ENCODE peak calls at places on chromosomes 7 and 10, in eight cellular contexts. One of them, this sample, is unnamed.

GRCh38 chr7:143408686-143409551 is at the start of gene EPHA1:
- DNase-seq in NCI-H2029: peak
- DNase-seq in activated T-cell treated with anti-CD3 and anti-CD28 coated beads, Interleukin-2, amount 50 U/mL, for 72 hours: peak
- DNase-seq in testis: no peak
- DNase-seq in amygdala: peak
- DNase-seq in activated naive CD8-positive, alpha-beta T cell treated with anti-CD3 and anti-CD28 coated beads for 36 hours: peak
- DNase-seq in ascending aorta: no peak
- DNase-seq in cardiac muscle cell: no peak
- DNase-seq in this sample: peak

GRCh38 chr10:15313844-15314243 is 57.2 kb downstream of the FAM171A1 start:
- DNase-seq in NCI-H2029: no peak
- DNase-seq in activated T-cell treated with anti-CD3 and anti-CD28 coated beads, Interleukin-2, amount 50 U/mL, for 72 hours: no peak
- DNase-seq in testis: peak
- DNase-seq in amygdala: peak
- DNase-seq in activated naive CD8-positive, alpha-beta T cell treated with anti-CD3 and anti-CD28 coated beads for 36 hours: no peak
- DNase-seq in ascending aorta: no peak
- DNase-seq in cardiac muscle cell: peak
- DNase-seq in this sample: no peak

GRCh38 chr7:1922870-1923236 is 252.8 kb downstream of the ELFN1 start:
- DNase-seq in NCI-H2029: no peak
- DNase-seq in activated T-cell treated with anti-CD3 and anti-CD28 coated beads, Interleukin-2, amount 50 U/mL, for 72 hours: no peak
- DNase-seq in testis: no peak
- DNase-seq in amygdala: no peak
- DNase-seq in activated naive CD8-positive, alpha-beta T cell treated with anti-CD3 and anti-CD28 coated beads for 36 hours: no peak
- DNase-seq in ascending aorta: no peak
- DNase-seq in cardiac muscle cell: no peak
- DNase-seq in this sample: no peak

GRCh38 chr7:74289018-74289659 is at the start of gene CLIP2:
- DNase-seq in NCI-H2029: peak
- DNase-seq in activated T-cell treated with anti-CD3 and anti-CD28 coated beads, Interleukin-2, amount 50 U/mL, for 72 hours: peak
- DNase-seq in testis: peak
- DNase-seq in amygdala: peak
- DNase-seq in activated naive CD8-positive, alpha-beta T cell treated with anti-CD3 and anti-CD28 coated beads for 36 hours: peak
- DNase-seq in ascending aorta: no peak
- DNase-seq in cardiac muscle cell: peak
- DNase-seq in this sample: peak

GRCh38 chr10:12466701-12467100 is 117.4 kb downstream of the CAMK1D start:
- DNase-seq in NCI-H2029: no peak
- DNase-seq in activated T-cell treated with anti-CD3 and anti-CD28 coated beads, Interleukin-2, amount 50 U/mL, for 72 hours: no peak
- DNase-seq in testis: no peak
- DNase-seq in amygdala: no peak
- DNase-seq in activated naive CD8-positive, alpha-beta T cell treated with anti-CD3 and anti-CD28 coated beads for 36 hours: no peak
- DNase-seq in ascending aorta: no peak
- DNase-seq in cardiac muscle cell: no peak
- DNase-seq in this sample: no peak

GRCh38 chr7:134029743-134030142 is 97.4 kb upstream of the LRGUK start:
- DNase-seq in NCI-H2029: no peak
- DNase-seq in activated T-cell treated with anti-CD3 and anti-CD28 coated beads, Interleukin-2, amount 50 U/mL, for 72 hours: no peak
- DNase-seq in testis: no peak
- DNase-seq in amygdala: no peak
- DNase-seq in activated naive CD8-positive, alpha-beta T cell treated with anti-CD3 and anti-CD28 coated beads for 36 hours: no peak
- DNase-seq in ascending aorta: no peak
- DNase-seq in cardiac muscle cell: no peak
- DNase-seq in this sample: no peak

GRCh38 chr10:103828107-103828506 is 27.3 kb downstream of the SH3PXD2A start:
- DNase-seq in NCI-H2029: no peak
- DNase-seq in activated T-cell treated with anti-CD3 and anti-CD28 coated beads, Interleukin-2, amount 50 U/mL, for 72 hours: no peak
- DNase-seq in testis: no peak
- DNase-seq in amygdala: no peak
- DNase-seq in activated naive CD8-positive, alpha-beta T cell treated with anti-CD3 and anti-CD28 coated beads for 36 hours: no peak
- DNase-seq in ascending aorta: no peak
- DNase-seq in cardiac muscle cell: no peak
- DNase-seq in this sample: no peak

GRCh38 chr7:157609516-157609915 is 272.7 kb downstream of the DNAJB6 start:
- DNase-seq in NCI-H2029: no peak
- DNase-seq in activated T-cell treated with anti-CD3 and anti-CD28 coated beads, Interleukin-2, amount 50 U/mL, for 72 hours: no peak
- DNase-seq in testis: no peak
- DNase-seq in amygdala: no peak
- DNase-seq in activated naive CD8-positive, alpha-beta T cell treated with anti-CD3 and anti-CD28 coated beads for 36 hours: no peak
- DNase-seq in ascending aorta: no peak
- DNase-seq in cardiac muscle cell: no peak
- DNase-seq in this sample: no peak

GRCh38 chr10:132451506-132452215 is 54.7 kb downstream of the PWWP2B start:
- DNase-seq in NCI-H2029: no peak
- DNase-seq in activated T-cell treated with anti-CD3 and anti-CD28 coated beads, Interleukin-2, amount 50 U/mL, for 72 hours: no peak
- DNase-seq in testis: no peak
- DNase-seq in amygdala: no peak
- DNase-seq in activated naive CD8-positive, alpha-beta T cell treated with anti-CD3 and anti-CD28 coated beads for 36 hours: no peak
- DNase-seq in ascending aorta: no peak
- DNase-seq in cardiac muscle cell: no peak
- DNase-seq in this sample: no peak

GRCh38 chr10:127919418-127920191 is 12.7 kb downstream of the PTPRE start:
- DNase-seq in NCI-H2029: peak
- DNase-seq in activated T-cell treated with anti-CD3 and anti-CD28 coated beads, Interleukin-2, amount 50 U/mL, for 72 hours: no peak
- DNase-seq in testis: no peak
- DNase-seq in amygdala: peak
- DNase-seq in activated naive CD8-positive, alpha-beta T cell treated with anti-CD3 and anti-CD28 coated beads for 36 hours: no peak
- DNase-seq in ascending aorta: no peak
- DNase-seq in cardiac muscle cell: no peak
- DNase-seq in this sample: no peak

GRCh38 chr7:159191236-159191635 is 46.6 kb upstream of the VIPR2 start:
- DNase-seq in NCI-H2029: no peak
- DNase-seq in activated T-cell treated with anti-CD3 and anti-CD28 coated beads, Interleukin-2, amount 50 U/mL, for 72 hours: no peak
- DNase-seq in testis: no peak
- DNase-seq in amygdala: no peak
- DNase-seq in activated naive CD8-positive, alpha-beta T cell treated with anti-CD3 and anti-CD28 coated beads for 36 hours: no peak
- DNase-seq in ascending aorta: no peak
- DNase-seq in cardiac muscle cell: no peak
- DNase-seq in this sample: no peak

GRCh38 chr7:69633122-69633892 is 35.0 kb downstream of the AUTS2 start:
- DNase-seq in NCI-H2029: no peak
- DNase-seq in activated T-cell treated with anti-CD3 and anti-CD28 coated beads, Interleukin-2, amount 50 U/mL, for 72 hours: no peak
- DNase-seq in testis: no peak
- DNase-seq in amygdala: no peak
- DNase-seq in activated naive CD8-positive, alpha-beta T cell treated with anti-CD3 and anti-CD28 coated beads for 36 hours: no peak
- DNase-seq in ascending aorta: no peak
- DNase-seq in cardiac muscle cell: no peak
- DNase-seq in this sample: no peak

GRCh38 chr10:131574363-131574706 is 262.8 kb upstream of the TCERG1L start:
- DNase-seq in NCI-H2029: no peak
- DNase-seq in activated T-cell treated with anti-CD3 and anti-CD28 coated beads, Interleukin-2, amount 50 U/mL, for 72 hours: no peak
- DNase-seq in testis: no peak
- DNase-seq in amygdala: no peak
- DNase-seq in activated naive CD8-positive, alpha-beta T cell treated with anti-CD3 and anti-CD28 coated beads for 36 hours: no peak
- DNase-seq in ascending aorta: no peak
- DNase-seq in cardiac muscle cell: no peak
- DNase-seq in this sample: no peak

GRCh38 chr10:117175215-117175900 is 21.9 kb upstream of the KCNK18 start:
- DNase-seq in NCI-H2029: no peak
- DNase-seq in activated T-cell treated with anti-CD3 and anti-CD28 coated beads, Interleukin-2, amount 50 U/mL, for 72 hours: peak
- DNase-seq in testis: peak
- DNase-seq in amygdala: peak
- DNase-seq in activated naive CD8-positive, alpha-beta T cell treated with anti-CD3 and anti-CD28 coated beads for 36 hours: no peak
- DNase-seq in ascending aorta: no peak
- DNase-seq in cardiac muscle cell: peak
- DNase-seq in this sample: peak

GRCh38 chr7:132225216-132226030 is 350.8 kb downstream of the PLXNA4 start:
- DNase-seq in NCI-H2029: peak
- DNase-seq in activated T-cell treated with anti-CD3 and anti-CD28 coated beads, Interleukin-2, amount 50 U/mL, for 72 hours: no peak
- DNase-seq in testis: no peak
- DNase-seq in amygdala: no peak
- DNase-seq in activated naive CD8-positive, alpha-beta T cell treated with anti-CD3 and anti-CD28 coated beads for 36 hours: no peak
- DNase-seq in ascending aorta: no peak
- DNase-seq in cardiac muscle cell: no peak
- DNase-seq in this sample: no peak

GRCh38 chr7:31688347-31688746 is 1.3 kb downstream of the PPP1R17 start:
- DNase-seq in NCI-H2029: no peak
- DNase-seq in activated T-cell treated with anti-CD3 and anti-CD28 coated beads, Interleukin-2, amount 50 U/mL, for 72 hours: no peak
- DNase-seq in testis: no peak
- DNase-seq in amygdala: no peak
- DNase-seq in activated naive CD8-positive, alpha-beta T cell treated with anti-CD3 and anti-CD28 coated beads for 36 hours: no peak
- DNase-seq in ascending aorta: no peak
- DNase-seq in cardiac muscle cell: no peak
- DNase-seq in this sample: no peak

GRCh38 chr10:43199088-43199683 is 60.9 kb downstream of the CSGALNACT2 start:
- DNase-seq in NCI-H2029: no peak
- DNase-seq in activated T-cell treated with anti-CD3 and anti-CD28 coated beads, Interleukin-2, amount 50 U/mL, for 72 hours: no peak
- DNase-seq in testis: no peak
- DNase-seq in amygdala: no peak
- DNase-seq in activated naive CD8-positive, alpha-beta T cell treated with anti-CD3 and anti-CD28 coated beads for 36 hours: no peak
- DNase-seq in ascending aorta: no peak
- DNase-seq in cardiac muscle cell: no peak
- DNase-seq in this sample: no peak

GRCh38 chr10:25725917-25726716 is 207.9 kb upstream of the MYO3A start:
- DNase-seq in NCI-H2029: peak
- DNase-seq in activated T-cell treated with anti-CD3 and anti-CD28 coated beads, Interleukin-2, amount 50 U/mL, for 72 hours: peak
- DNase-seq in testis: peak
- DNase-seq in amygdala: no peak
- DNase-seq in activated naive CD8-positive, alpha-beta T cell treated with anti-CD3 and anti-CD28 coated beads for 36 hours: no peak
- DNase-seq in ascending aorta: no peak
- DNase-seq in cardiac muscle cell: peak
- DNase-seq in this sample: peak

GRCh38 chr7:102425639-102426267 is 7.6 kb upstream of the ORAI2 start:
- DNase-seq in NCI-H2029: no peak
- DNase-seq in activated T-cell treated with anti-CD3 and anti-CD28 coated beads, Interleukin-2, amount 50 U/mL, for 72 hours: peak
- DNase-seq in testis: no peak
- DNase-seq in amygdala: peak
- DNase-seq in activated naive CD8-positive, alpha-beta T cell treated with anti-CD3 and anti-CD28 coated beads for 36 hours: peak
- DNase-seq in ascending aorta: peak
- DNase-seq in cardiac muscle cell: no peak
- DNase-seq in this sample: peak

GRCh38 chr7:11341285-11341944 is 367.7 kb downstream of the PHF14 start:
- DNase-seq in NCI-H2029: peak
- DNase-seq in activated T-cell treated with anti-CD3 and anti-CD28 coated beads, Interleukin-2, amount 50 U/mL, for 72 hours: no peak
- DNase-seq in testis: peak
- DNase-seq in amygdala: no peak
- DNase-seq in activated naive CD8-positive, alpha-beta T cell treated with anti-CD3 and anti-CD28 coated beads for 36 hours: no peak
- DNase-seq in ascending aorta: no peak
- DNase-seq in cardiac muscle cell: peak
- DNase-seq in this sample: no peak

GRCh38 chr7:17552952-17553351 is 254.5 kb downstream of the AHR start:
- DNase-seq in NCI-H2029: no peak
- DNase-seq in activated T-cell treated with anti-CD3 and anti-CD28 coated beads, Interleukin-2, amount 50 U/mL, for 72 hours: no peak
- DNase-seq in testis: no peak
- DNase-seq in amygdala: no peak
- DNase-seq in activated naive CD8-positive, alpha-beta T cell treated with anti-CD3 and anti-CD28 coated beads for 36 hours: no peak
- DNase-seq in ascending aorta: no peak
- DNase-seq in cardiac muscle cell: no peak
- DNase-seq in this sample: no peak

GRCh38 chr7:146660839-146661238 is 544.2 kb downstream of the CNTNAP2 start:
- DNase-seq in NCI-H2029: peak
- DNase-seq in activated T-cell treated with anti-CD3 and anti-CD28 coated beads, Interleukin-2, amount 50 U/mL, for 72 hours: no peak
- DNase-seq in testis: no peak
- DNase-seq in amygdala: no peak
- DNase-seq in activated naive CD8-positive, alpha-beta T cell treated with anti-CD3 and anti-CD28 coated beads for 36 hours: no peak
- DNase-seq in ascending aorta: no peak
- DNase-seq in cardiac muscle cell: peak
- DNase-seq in this sample: no peak

GRCh38 chr7:20269726-20270125 is 52.5 kb upstream of the MACC1 start:
- DNase-seq in NCI-H2029: no peak
- DNase-seq in activated T-cell treated with anti-CD3 and anti-CD28 coated beads, Interleukin-2, amount 50 U/mL, for 72 hours: no peak
- DNase-seq in testis: no peak
- DNase-seq in amygdala: no peak
- DNase-seq in activated naive CD8-positive, alpha-beta T cell treated with anti-CD3 and anti-CD28 coated beads for 36 hours: no peak
- DNase-seq in ascending aorta: no peak
- DNase-seq in cardiac muscle cell: no peak
- DNase-seq in this sample: no peak

GRCh38 chr10:88110355-88110754 is 246.9 kb downstream of the PTEN start:
- DNase-seq in NCI-H2029: no peak
- DNase-seq in activated T-cell treated with anti-CD3 and anti-CD28 coated beads, Interleukin-2, amount 50 U/mL, for 72 hours: no peak
- DNase-seq in testis: no peak
- DNase-seq in amygdala: no peak
- DNase-seq in activated naive CD8-positive, alpha-beta T cell treated with anti-CD3 and anti-CD28 coated beads for 36 hours: no peak
- DNase-seq in ascending aorta: no peak
- DNase-seq in cardiac muscle cell: no peak
- DNase-seq in this sample: no peak

GRCh38 chr7:87570178-87570577 is 30.5 kb downstream of the ABCB1 start:
- DNase-seq in NCI-H2029: no peak
- DNase-seq in activated T-cell treated with anti-CD3 and anti-CD28 coated beads, Interleukin-2, amount 50 U/mL, for 72 hours: no peak
- DNase-seq in testis: no peak
- DNase-seq in amygdala: no peak
- DNase-seq in activated naive CD8-positive, alpha-beta T cell treated with anti-CD3 and anti-CD28 coated beads for 36 hours: no peak
- DNase-seq in ascending aorta: no peak
- DNase-seq in cardiac muscle cell: no peak
- DNase-seq in this sample: no peak

GRCh38 chr10:80684217-80684616 is 146.5 kb downstream of the SH2D4B start:
- DNase-seq in NCI-H2029: no peak
- DNase-seq in activated T-cell treated with anti-CD3 and anti-CD28 coated beads, Interleukin-2, amount 50 U/mL, for 72 hours: no peak
- DNase-seq in testis: no peak
- DNase-seq in amygdala: no peak
- DNase-seq in activated naive CD8-positive, alpha-beta T cell treated with anti-CD3 and anti-CD28 coated beads for 36 hours: no peak
- DNase-seq in ascending aorta: no peak
- DNase-seq in cardiac muscle cell: peak
- DNase-seq in this sample: no peak

GRCh38 chr10:96758423-96758822 is 38.1 kb upstream of the PIK3AP1 start:
- DNase-seq in NCI-H2029: no peak
- DNase-seq in activated T-cell treated with anti-CD3 and anti-CD28 coated beads, Interleukin-2, amount 50 U/mL, for 72 hours: no peak
- DNase-seq in testis: no peak
- DNase-seq in amygdala: peak
- DNase-seq in activated naive CD8-positive, alpha-beta T cell treated with anti-CD3 and anti-CD28 coated beads for 36 hours: no peak
- DNase-seq in ascending aorta: no peak
- DNase-seq in cardiac muscle cell: no peak
- DNase-seq in this sample: peak

GRCh38 chr7:101363734-101364374 is 1.2 kb downstream of the COL26A1 start:
- DNase-seq in NCI-H2029: no peak
- DNase-seq in activated T-cell treated with anti-CD3 and anti-CD28 coated beads, Interleukin-2, amount 50 U/mL, for 72 hours: peak
- DNase-seq in testis: peak
- DNase-seq in amygdala: peak
- DNase-seq in activated naive CD8-positive, alpha-beta T cell treated with anti-CD3 and anti-CD28 coated beads for 36 hours: peak
- DNase-seq in ascending aorta: no peak
- DNase-seq in cardiac muscle cell: peak
- DNase-seq in this sample: peak

GRCh38 chr10:3720228-3721019 is 64.6 kb downstream of the KLF6 start:
- DNase-seq in NCI-H2029: no peak
- DNase-seq in activated T-cell treated with anti-CD3 and anti-CD28 coated beads, Interleukin-2, amount 50 U/mL, for 72 hours: no peak
- DNase-seq in testis: peak
- DNase-seq in amygdala: no peak
- DNase-seq in activated naive CD8-positive, alpha-beta T cell treated with anti-CD3 and anti-CD28 coated beads for 36 hours: no peak
- DNase-seq in ascending aorta: no peak
- DNase-seq in cardiac muscle cell: no peak
- DNase-seq in this sample: no peak

GRCh38 chr7:66642186-66642585 is 13.5 kb downstream of the KCTD7 start:
- DNase-seq in NCI-H2029: no peak
- DNase-seq in activated T-cell treated with anti-CD3 and anti-CD28 coated beads, Interleukin-2, amount 50 U/mL, for 72 hours: no peak
- DNase-seq in testis: no peak
- DNase-seq in amygdala: no peak
- DNase-seq in activated naive CD8-positive, alpha-beta T cell treated with anti-CD3 and anti-CD28 coated beads for 36 hours: no peak
- DNase-seq in ascending aorta: no peak
- DNase-seq in cardiac muscle cell: no peak
- DNase-seq in this sample: no peak